ENCODE peak calls at places on chromosomes 2 and 18, in ten cellular contexts. V is GM23338; Q is cardiac muscle cell; U is CD4-positive, CD25-positive, alpha-beta regulatory T cell; R is PC-3; Y is transverse colon; F is DND-41; I is mammary epithelial cell; W is heart left ventricle; O is GM23248. K is an unnamed sample. For H3K36me3, the result is how much of the 10 kb centered on the place peaks cover.

GRCh38 chr2:45723857-45724256 is 72.4 kb downstream of the PRKCE start:
- DNase-seq in V (no peak), Q (no peak), U (no peak), R (no peak), Y (peak), F (no peak), I (no peak), W (no peak), O (no peak), K (no peak)

GRCh38 chr2:236548179-236548918 is 21.3 kb upstream of the ACKR3 start:
- DNase-seq in V (no peak), Q (no peak), U (no peak), R (no peak), Y (no peak), F (no peak), I (no peak), W (no peak), O (peak), K (no peak)

GRCh38 chr2:54176577-54176976 is 61.2 kb downstream of the ACYP2 start:
- DNase-seq in V (peak), Q (peak), U (no peak), R (peak), Y (peak), F (peak), I (peak), W (peak), O (peak), K (peak)

GRCh38 chr2:104290566-104290891 is 563.4 kb upstream of the POU3F3 start:
- DNase-seq in V (no peak), Q (no peak), U (no peak), R (no peak), Y (no peak), F (no peak), I (no peak), W (no peak), O (no peak), K (no peak)

GRCh38 chr2:54106631-54107454 is 8.6 kb upstream of the ACYP2 start:
- DNase-seq in V (peak), Q (peak), U (peak), R (peak), Y (peak), F (peak), I (peak), W (no peak), O (peak), K (peak)

GRCh38 chr2:32772623-32773221 is 144.9 kb downstream of the TTC27 start:
- DNase-seq in V (peak), Q (peak), U (no peak), R (peak), Y (no peak), F (no peak), I (peak), W (no peak), O (peak), K (peak)

GRCh38 chr18:31386683-31387082 is 10.1 kb downstream of the DSG4 start:
- DNase-seq in V (no peak), Q (no peak), U (no peak), R (no peak), Y (no peak), F (no peak), I (no peak), W (no peak), O (no peak), K (no peak)

GRCh38 chr2:215536476-215536875 is 100.6 kb upstream of the FN1 start:
- DNase-seq in V (no peak), Q (no peak), U (no peak), R (peak), Y (no peak), F (no peak), I (no peak), W (no peak), O (peak), K (no peak)

GRCh38 chr2:206230060-206230890 is 44.2 kb upstream of the ZDBF2 start:
- DNase-seq in V (peak), Q (peak), U (no peak), R (no peak), Y (no peak), F (no peak), I (peak), W (no peak), O (peak), K (peak)

GRCh38 chr2:233003658-233004555 is 9.1 kb downstream of the NGEF start:
- DNase-seq in V (no peak), Q (no peak), U (no peak), R (no peak), Y (no peak), F (no peak), I (no peak), W (no peak), O (no peak), K (no peak)

GRCh38 chr2:202265467-202266277 is at the start of gene NOP58:
- DNase-seq in V (peak), Q (peak), U (peak), R (peak), Y (peak), F (peak), I (peak), W (peak), O (peak), K (peak)

GRCh38 chr2:173358617-173359016 is 3.9 kb downstream of the CDCA7 start:
- DNase-seq in V (no peak), Q (no peak), U (no peak), R (no peak), Y (no peak), F (no peak), I (no peak), W (no peak), O (no peak), K (no peak)

GRCh38 chr2:179344280-179344961 is 79.8 kb upstream of the SESTD1 start:
- DNase-seq in V (no peak), Q (peak), U (no peak), R (peak), Y (no peak), F (no peak), I (no peak), W (no peak), O (peak), K (peak)

GRCh38 chr2:191015229-191015628 is 1.3 kb upstream of the STAT1 start:
- DNase-seq in V (no peak), Q (no peak), U (no peak), R (no peak), Y (no peak), F (no peak), I (no peak), W (no peak), O (no peak), K (no peak)

GRCh38 chr2:224126001-224126400 is 86.9 kb upstream of the SERPINE2 start:
- DNase-seq in V (peak), Q (no peak), U (no peak), R (no peak), Y (no peak), F (no peak), I (no peak), W (peak), O (peak), K (no peak)

GRCh38 chr2:147091448-147091847 is 753.4 kb upstream of the ACVR2A start:
- DNase-seq in V (no peak), Q (no peak), U (no peak), R (no peak), Y (no peak), F (no peak), I (no peak), W (no peak), O (no peak), K (no peak)

GRCh38 chr2:67159929-67160328 is 237.2 kb upstream of the ETAA1 start:
- DNase-seq in V (no peak), Q (no peak), U (no peak), R (peak), Y (no peak), F (no peak), I (no peak), W (no peak), O (peak), K (no peak)

DNA sequence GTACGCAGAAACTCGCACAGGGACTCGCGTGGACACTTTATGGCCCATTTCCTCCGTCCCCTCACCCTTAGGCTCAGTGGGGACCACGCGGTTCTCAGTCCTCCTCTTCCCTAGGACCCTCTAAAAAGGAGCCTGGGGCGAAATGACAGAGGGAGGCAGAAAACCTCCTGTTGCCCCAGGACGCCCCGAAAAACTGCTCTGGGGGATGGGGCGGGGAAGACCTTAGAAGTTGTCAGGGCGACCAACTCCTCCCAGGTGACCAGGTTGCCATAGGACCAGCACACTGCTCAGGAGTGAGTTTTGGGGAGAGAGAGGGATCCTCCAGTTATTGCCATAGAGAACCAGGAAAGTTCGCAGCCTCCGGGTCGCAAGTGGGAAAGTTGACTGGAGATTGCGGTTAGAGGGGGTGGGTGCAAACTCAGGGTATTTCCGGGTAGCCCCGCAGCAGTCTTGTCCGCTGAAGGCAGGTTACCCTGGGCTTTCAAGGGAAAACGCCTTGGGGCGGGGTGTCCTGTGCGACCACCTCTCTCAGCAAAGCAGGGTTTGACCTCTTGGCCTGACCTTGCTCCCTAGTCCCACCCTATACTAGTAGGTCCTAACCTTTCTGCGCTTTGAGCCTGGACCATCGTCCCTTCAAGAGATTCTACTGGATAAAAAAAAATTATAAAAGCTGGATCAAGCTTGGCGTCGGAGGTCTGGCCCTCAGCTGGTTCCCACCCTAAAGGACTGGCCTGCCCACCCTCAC is 7.8 kb upstream of the PAX3 start:
- DNase-seq in V (peak), Q (no peak), U (no peak), R (no peak), Y (no peak), F (no peak), I (no peak), W (no peak), O (no peak), K (no peak)
- H3K4me3 ChIP-seq in V (peak), Q (peak), U (peak), R (no peak), Y (peak), F (no peak), I (no peak), W (peak), O (peak), K (no peak)

DNA sequence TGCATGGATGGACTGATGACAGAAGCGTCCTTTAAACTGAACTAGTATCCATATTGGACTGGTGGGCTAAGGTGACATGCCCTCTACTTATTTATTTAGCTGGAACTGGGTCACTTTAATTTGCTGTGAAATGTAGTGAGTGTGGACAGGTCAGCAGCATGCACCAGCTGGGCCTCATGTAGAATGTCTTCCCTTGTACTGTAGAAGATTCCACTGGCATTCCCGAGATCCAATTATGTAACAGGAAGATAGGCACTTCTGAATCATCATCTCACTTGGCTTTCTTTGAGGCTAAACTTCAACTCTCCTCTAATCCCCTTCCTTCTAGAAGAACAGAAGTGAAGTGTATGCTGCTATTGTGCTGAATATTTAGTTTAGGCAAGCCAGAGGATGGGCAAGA is 296.2 kb downstream of the SLC8A1 start:
- DNase-seq in V (no peak), Q (no peak), U (no peak), R (no peak), Y (no peak), F (no peak), I (no peak), W (no peak), O (no peak), K (no peak)
- H3K36me3 ChIP-seq in V (under half), Q (half or more), U (under half), R (under half), Y (under half), F (under half), I (under half), W (under half), O (under half), K (under half)

DNA sequence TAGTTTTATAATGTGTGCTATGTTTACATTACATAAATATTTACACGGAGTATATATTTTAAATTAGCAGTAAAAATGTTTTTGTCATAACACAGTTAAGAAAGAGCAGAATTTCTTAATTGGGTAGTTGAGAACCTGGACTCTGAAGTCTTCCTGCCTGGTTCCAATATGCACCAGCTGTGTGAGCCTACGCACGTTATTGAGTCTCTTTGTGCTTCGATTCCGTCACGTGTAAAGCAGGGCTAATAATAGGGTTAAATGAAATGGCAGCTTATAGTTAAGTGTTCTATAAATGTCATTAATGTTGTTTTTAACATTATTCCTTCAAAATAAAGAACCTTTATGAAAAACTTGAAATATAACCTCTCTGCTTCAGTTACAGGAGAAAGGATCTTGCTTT is 1.2 kb upstream of the CCDC88A start:
- DNase-seq in V (no peak), Q (no peak), U (no peak), R (no peak), Y (no peak), F (no peak), I (no peak), W (no peak), O (peak), K (no peak)
- H3K4me3 ChIP-seq in V (no peak), Q (no peak), U (peak), R (peak), Y (no peak), F (peak), I (no peak), W (peak), O (peak), K (no peak)

GRCh38 chr2:113890253-113891235 is 655 bp downstream of the ACTR3 start:
- DNase-seq in V (peak), Q (peak), U (peak), R (peak), Y (peak), F (peak), I (peak), W (peak), O (peak), K (peak)
- H3K36me3 ChIP-seq in V (under half), Q (under half), U (under half), R (under half), Y (under half), F (under half), I (under half), W (under half), O (under half), K (under half)